ENCODE peak calls at places on chromosome 18, in five cellular contexts. One of them, this sample, is unnamed.
A peak's percentile ranks its signal among the peaks of the same experiment; 100 is the strongest.

GRCh38 chr18:11872479-11873136 is 21.4 kb downstream of the CHMP1B start:
- DNase-seq in erythroblast: peak; percentile 48
- DNase-seq in uterus: no peak
- DNase-seq in HepG2: peak; percentile 71
- DNase-seq in tibial nerve: no peak
- DNase-seq in this sample: no peak

GRCh38 chr18:46761054-46761769 is 4.4 kb upstream of the ST8SIA5 start:
- DNase-seq in erythroblast: no peak
- DNase-seq in uterus: no peak
- DNase-seq in HepG2: no peak
- DNase-seq in tibial nerve: no peak
- DNase-seq in this sample: no peak

GRCh38 chr18:48263421-48263820 is 145.8 kb downstream of the ZBTB7C start:
- DNase-seq in erythroblast: no peak
- DNase-seq in uterus: no peak
- DNase-seq in HepG2: no peak
- DNase-seq in tibial nerve: no peak
- DNase-seq in this sample: no peak

GRCh38 chr18:48592540-48592939 is 53.7 kb downstream of the CTIF start:
- DNase-seq in erythroblast: no peak
- DNase-seq in uterus: no peak
- DNase-seq in HepG2: no peak
- DNase-seq in tibial nerve: no peak
- DNase-seq in this sample: no peak

GRCh38 chr18:32677578-32677977 is 95.2 kb downstream of the KLHL14 start:
- DNase-seq in erythroblast: no peak
- DNase-seq in uterus: no peak
- DNase-seq in HepG2: no peak
- DNase-seq in tibial nerve: no peak
- DNase-seq in this sample: no peak

GRCh38 chr18:63186520-63186919 is 133.0 kb downstream of the BCL2 start:
- DNase-seq in erythroblast: no peak
- DNase-seq in uterus: no peak
- DNase-seq in HepG2: no peak
- DNase-seq in tibial nerve: no peak
- DNase-seq in this sample: no peak

GRCh38 chr18:13257361-13257980 is 38.9 kb downstream of the LDLRAD4 start:
- DNase-seq in erythroblast: no peak
- DNase-seq in uterus: no peak
- DNase-seq in HepG2: no peak
- DNase-seq in tibial nerve: no peak
- DNase-seq in this sample: no peak

GRCh38 chr18:23635283-23636040 is 27.2 kb downstream of the ANKRD29 start:
- DNase-seq in erythroblast: no peak
- DNase-seq in uterus: no peak
- DNase-seq in HepG2: no peak
- DNase-seq in tibial nerve: no peak
- DNase-seq in this sample: no peak

GRCh38 chr18:5839102-5839501 is 56.2 kb downstream of the TMEM200C start:
- DNase-seq in erythroblast: no peak
- DNase-seq in uterus: no peak
- DNase-seq in HepG2: no peak
- DNase-seq in tibial nerve: no peak
- DNase-seq in this sample: no peak

GRCh38 chr18:8706545-8706980 is 1.2 kb downstream of the MTCL1 start:
- DNase-seq in erythroblast: no peak
- DNase-seq in uterus: no peak
- DNase-seq in HepG2: no peak
- DNase-seq in tibial nerve: no peak
- DNase-seq in this sample: no peak

GRCh38 chr18:47983946-47984345 is 53.5 kb upstream of the SMAD2 start:
- DNase-seq in erythroblast: no peak
- DNase-seq in uterus: no peak
- DNase-seq in HepG2: no peak
- DNase-seq in tibial nerve: no peak
- DNase-seq in this sample: no peak

GRCh38 chr18:63000839-63001238 is 285.5 kb downstream of the PHLPP1 start:
- DNase-seq in erythroblast: no peak
- DNase-seq in uterus: no peak
- DNase-seq in HepG2: no peak
- DNase-seq in tibial nerve: no peak
- DNase-seq in this sample: no peak

GRCh38 chr18:40897884-40898283 is 1057.2 kb upstream of the PIK3C3 start:
- DNase-seq in erythroblast: no peak
- DNase-seq in uterus: no peak
- DNase-seq in HepG2: no peak
- DNase-seq in tibial nerve: no peak
- DNase-seq in this sample: no peak

GRCh38 chr18:692841-693240 is 19.6 kb downstream of the ENOSF1 start:
- DNase-seq in erythroblast: no peak
- DNase-seq in uterus: no peak
- DNase-seq in HepG2: no peak
- DNase-seq in tibial nerve: no peak
- DNase-seq in this sample: no peak

GRCh38 chr18:7822435-7823425 is 255.6 kb downstream of the PTPRM start:
- DNase-seq in erythroblast: no peak
- DNase-seq in uterus: no peak
- DNase-seq in HepG2: no peak
- DNase-seq in tibial nerve: no peak
- DNase-seq in this sample: no peak

GRCh38 chr18:46917808-46918600 is 602 bp downstream of the KATNAL2 start:
- DNase-seq in erythroblast: peak; percentile 87
- DNase-seq in uterus: peak; percentile 29
- DNase-seq in HepG2: no peak
- DNase-seq in tibial nerve: no peak
- DNase-seq in this sample: no peak

GRCh38 chr18:35290070-35290735 is at the start of gene ZSCAN30:
- DNase-seq in erythroblast: peak; percentile 100
- DNase-seq in uterus: peak; percentile 96
- DNase-seq in HepG2: peak; percentile 90
- DNase-seq in tibial nerve: peak; percentile 85
- DNase-seq in this sample: peak; percentile 54
- TF ChIP-seq POLR2A in erythroblast: peak; percentile 95
- TF ChIP-seq POLR2A in uterus: no peak
- TF ChIP-seq POLR2A in HepG2: peak; percentile 88
- TF ChIP-seq POLR2A in tibial nerve: peak; percentile 35
- TF ChIP-seq POLR2A in this sample: peak; percentile 83

GRCh38 chr18:69617888-69618287 is 217.2 kb downstream of the DOK6 start:
- DNase-seq in erythroblast: no peak
- DNase-seq in uterus: no peak
- DNase-seq in HepG2: no peak
- DNase-seq in tibial nerve: no peak
- DNase-seq in this sample: no peak

GRCh38 chr18:69617408-69617807 is 216.7 kb downstream of the DOK6 start:
- DNase-seq in erythroblast: no peak
- DNase-seq in uterus: no peak
- DNase-seq in HepG2: no peak
- DNase-seq in tibial nerve: no peak
- DNase-seq in this sample: no peak

GRCh38 chr18:69612242-69612641 is 211.6 kb downstream of the DOK6 start:
- DNase-seq in erythroblast: no peak
- DNase-seq in uterus: no peak
- DNase-seq in HepG2: no peak
- DNase-seq in tibial nerve: no peak
- DNase-seq in this sample: no peak

GRCh38 chr18:69616114-69616513 is 215.4 kb downstream of the DOK6 start:
- DNase-seq in erythroblast: no peak
- DNase-seq in uterus: no peak
- DNase-seq in HepG2: no peak
- DNase-seq in tibial nerve: no peak
- DNase-seq in this sample: no peak
- TF ChIP-seq POLR2A in erythroblast: no peak
- TF ChIP-seq POLR2A in uterus: no peak
- TF ChIP-seq POLR2A in HepG2: no peak
- TF ChIP-seq POLR2A in tibial nerve: no peak
- TF ChIP-seq POLR2A in this sample: no peak

GRCh38 chr18:76495435-76496199 is 575 bp upstream of the ZNF516 start:
- DNase-seq in erythroblast: peak; percentile 65
- DNase-seq in uterus: peak; percentile 47
- DNase-seq in HepG2: peak; percentile 65
- DNase-seq in tibial nerve: no peak
- DNase-seq in this sample: no peak
- TF ChIP-seq POLR2A in erythroblast: peak; percentile 51
- TF ChIP-seq POLR2A in uterus: peak; percentile 54
- TF ChIP-seq POLR2A in HepG2: peak; percentile 77
- TF ChIP-seq POLR2A in tibial nerve: peak; percentile 27
- TF ChIP-seq POLR2A in this sample: no peak

GRCh38 chr18:44887227-44887631 is 206.5 kb downstream of the SETBP1 start:
- DNase-seq in erythroblast: no peak
- DNase-seq in uterus: no peak
- DNase-seq in HepG2: no peak
- DNase-seq in tibial nerve: no peak
- DNase-seq in this sample: no peak
- TF ChIP-seq POLR2A in erythroblast: no peak
- TF ChIP-seq POLR2A in uterus: no peak
- TF ChIP-seq POLR2A in HepG2: no peak
- TF ChIP-seq POLR2A in tibial nerve: no peak
- TF ChIP-seq POLR2A in this sample: no peak

DNA sequence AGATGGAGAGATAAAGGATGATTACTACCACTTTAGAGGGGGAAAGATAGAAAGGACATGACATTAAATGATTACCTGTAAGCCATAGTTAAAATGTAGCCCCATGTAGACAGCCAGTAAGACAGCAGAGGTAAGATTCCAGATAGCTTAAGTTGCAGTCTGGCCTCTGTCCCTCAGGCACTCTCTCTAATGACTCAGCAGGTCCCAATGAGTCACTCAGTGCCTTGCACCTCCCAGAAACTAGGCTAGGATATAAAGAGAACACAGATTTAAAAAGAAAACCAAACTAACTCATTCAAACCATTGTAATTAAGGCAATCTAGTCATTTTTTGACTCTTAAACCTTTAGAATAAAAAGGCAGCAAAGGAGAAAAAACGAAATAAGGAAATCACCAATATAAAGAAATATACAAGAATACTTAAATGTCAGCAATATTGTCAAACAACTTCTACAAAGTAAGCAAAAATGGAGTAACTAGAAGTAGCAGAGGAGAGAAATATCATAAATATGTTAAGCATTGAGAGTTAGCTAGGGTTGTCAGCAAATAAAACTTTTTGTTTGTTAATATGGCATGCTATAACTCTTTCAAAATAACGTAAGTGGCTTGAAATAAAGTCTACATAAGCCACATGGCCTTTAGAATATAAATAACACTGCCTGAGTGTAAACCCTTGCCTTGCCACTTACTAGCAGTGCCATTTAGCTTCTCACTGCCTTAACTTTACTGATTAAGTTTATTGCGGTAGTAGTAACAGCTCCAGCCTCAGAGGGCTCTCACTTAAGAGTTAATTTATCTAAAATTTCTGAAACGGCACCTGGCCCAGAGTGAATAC is 48.5 kb downstream of the SOCS6 start:
- DNase-seq in erythroblast: peak; percentile 26
- DNase-seq in uterus: no peak
- DNase-seq in HepG2: peak; percentile 81
- DNase-seq in tibial nerve: no peak
- DNase-seq in this sample: peak; percentile 17
- TF ChIP-seq POLR2A in erythroblast: no peak
- TF ChIP-seq POLR2A in uterus: no peak
- TF ChIP-seq POLR2A in HepG2: no peak
- TF ChIP-seq POLR2A in tibial nerve: no peak
- TF ChIP-seq POLR2A in this sample: no peak

GRCh38 chr18:3012306-3012919 is 531 bp downstream of the LPIN2 start:
- DNase-seq in erythroblast: peak; percentile 82
- DNase-seq in uterus: peak; percentile 60
- DNase-seq in HepG2: no peak
- DNase-seq in tibial nerve: peak; percentile 29
- DNase-seq in this sample: peak; percentile 43
- TF ChIP-seq POLR2A in erythroblast: no peak
- TF ChIP-seq POLR2A in uterus: no peak
- TF ChIP-seq POLR2A in HepG2: no peak
- TF ChIP-seq POLR2A in tibial nerve: no peak
- TF ChIP-seq POLR2A in this sample: peak; percentile 20

DNA sequence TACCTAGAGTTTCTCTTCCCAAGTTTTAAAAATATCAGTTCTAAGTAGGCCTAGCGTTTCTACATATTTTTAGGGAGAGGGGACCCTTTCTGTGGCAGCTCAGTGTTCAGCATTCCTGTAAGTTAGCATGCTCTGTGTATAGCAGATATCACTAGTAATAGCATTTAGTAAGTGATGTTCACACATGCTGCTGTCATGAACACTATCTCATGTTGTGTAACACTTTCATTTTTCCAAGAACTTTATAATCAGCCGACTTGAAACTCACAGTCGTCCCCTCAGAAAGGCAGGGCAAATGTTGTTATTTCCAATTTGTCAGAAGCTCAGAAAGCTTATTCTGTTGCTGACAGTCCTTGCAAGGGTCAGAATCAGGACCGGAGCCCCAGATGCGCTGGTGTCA is 267.7 kb downstream of the ALPK2 start:
- DNase-seq in erythroblast: no peak
- DNase-seq in uterus: no peak
- DNase-seq in HepG2: no peak
- DNase-seq in tibial nerve: no peak
- DNase-seq in this sample: no peak
- TF ChIP-seq POLR2A in erythroblast: no peak
- TF ChIP-seq POLR2A in uterus: no peak
- TF ChIP-seq POLR2A in HepG2: no peak
- TF ChIP-seq POLR2A in tibial nerve: no peak
- TF ChIP-seq POLR2A in this sample: no peak